ENCODE peak calls at places on chromosome 18, in four cellular contexts. C, W, R and B are unnamed samples. For H3K4me1, the result is how much of the 10 kb centered on the place peaks cover.

GRCh38 chr18:28469946-28470345 is 293.0 kb upstream of the CDH2 start:
- DNase-seq in R (no peak), C (peak), W (no peak), B (no peak)

GRCh38 chr18:68121826-68122225 is 593.1 kb downstream of the TMX3 start:
- DNase-seq in C (peak), W (no peak), R (no peak), B (no peak)

GRCh38 chr18:8264861-8265411 is 344.3 kb upstream of the RAB12 start:
- DNase-seq in W (no peak), R (no peak), C (peak), B (no peak)

GRCh38 chr18:33844232-33844631 is 266.2 kb downstream of the ASXL3 start:
- DNase-seq in W (no peak), C (no peak), R (no peak), B (no peak)

GRCh38 chr18:1014496-1014895 is 109.8 kb downstream of the ADCYAP1 start:
- DNase-seq in C (peak), R (no peak), W (no peak), B (no peak)

GRCh38 chr18:46497129-46497528 is 159.9 kb downstream of the LOXHD1 start:
- DNase-seq in R (no peak), W (no peak), C (peak), B (no peak)

GRCh38 chr18:28208712-28209265 is 31.9 kb upstream of the CDH2 start:
- DNase-seq in R (no peak), W (no peak), C (no peak), B (no peak)

GRCh38 chr18:58375051-58375450 is 253.8 kb downstream of the ALPK2 start:
- DNase-seq in R (no peak), C (no peak), W (no peak), B (no peak)

GRCh38 chr18:62281684-62282083 is 43.4 kb upstream of the TNFRSF11A start:
- DNase-seq in W (no peak), C (peak), R (no peak), B (no peak)

GRCh38 chr18:50313031-50313607 is 25.6 kb upstream of the CXXC1 start:
- DNase-seq in W (no peak), C (no peak), R (no peak), B (no peak)

GRCh38 chr18:8657873-8658521 is 47.4 kb upstream of the MTCL1 start:
- DNase-seq in R (no peak), C (peak), W (no peak), B (no peak)

GRCh38 chr18:13618760-13619438 is 107.5 kb downstream of the FAM210A start:
- DNase-seq in W (no peak), C (no peak), R (no peak), B (no peak)
- H3K27ac ChIP-seq in W (no peak), C (no peak), R (no peak), B (no peak)

GRCh38 chr18:75226301-75226955 is 15.8 kb downstream of the TSHZ1 start:
- DNase-seq in R (no peak), W (no peak), C (peak), B (no peak)
- H3K4me1 ChIP-seq in R (under half), W (under half), C (under half), B (under half)

GRCh38 chr18:54767094-54767493 is 61.2 kb upstream of the RAB27B start:
- DNase-seq in W (no peak), R (no peak), C (no peak), B (no peak)

GRCh38 chr18:54769526-54770464 is 58.5 kb upstream of the RAB27B start:
- DNase-seq in W (no peak), R (no peak), C (peak), B (no peak)

GRCh38 chr18:54764786-54765185 is 63.5 kb upstream of the RAB27B start:
- DNase-seq in W (no peak), C (no peak), R (no peak), B (no peak)

GRCh38 chr18:54765636-54766035 is 62.6 kb upstream of the RAB27B start:
- DNase-seq in R (no peak), C (peak), W (no peak), B (no peak)

GRCh38 chr18:54766631-54767030 is 61.6 kb upstream of the RAB27B start:
- DNase-seq in W (no peak), R (no peak), C (peak), B (no peak)
- H3K4me3 ChIP-seq in W (no peak), R (no peak), C (no peak), B (no peak)

GRCh38 chr18:73653251-73653650 is 494.4 kb downstream of the FBXO15 start:
- DNase-seq in C (no peak), R (no peak), W (no peak), B (no peak)

GRCh38 chr18:73653836-73654235 is 493.8 kb downstream of the FBXO15 start:
- DNase-seq in W (no peak), C (no peak), R (no peak), B (no peak)
- H3K27ac ChIP-seq in W (no peak), C (no peak), R (no peak), B (no peak)

GRCh38 chr18:55317322-55317721 is 270.7 kb downstream of the TCF4 start:
- DNase-seq in R (no peak), C (no peak), W (no peak), B (no peak)

GRCh38 chr18:55316615-55317184 is 271.3 kb downstream of the TCF4 start:
- DNase-seq in C (no peak), R (no peak), W (no peak), B (no peak)

GRCh38 chr18:55314031-55314430 is 274.0 kb downstream of the TCF4 start:
- DNase-seq in R (no peak), C (no peak), W (no peak), B (no peak)

GRCh38 chr18:55317832-55318231 is 270.2 kb downstream of the TCF4 start:
- DNase-seq in C (no peak), W (no peak), R (no peak), B (no peak)

GRCh38 chr18:55314615-55315237 is 273.3 kb downstream of the TCF4 start:
- DNase-seq in R (no peak), W (no peak), C (no peak), B (no peak)
- H3K4me1 ChIP-seq in R (under half), W (under half), C (under half), B (under half)

DNA sequence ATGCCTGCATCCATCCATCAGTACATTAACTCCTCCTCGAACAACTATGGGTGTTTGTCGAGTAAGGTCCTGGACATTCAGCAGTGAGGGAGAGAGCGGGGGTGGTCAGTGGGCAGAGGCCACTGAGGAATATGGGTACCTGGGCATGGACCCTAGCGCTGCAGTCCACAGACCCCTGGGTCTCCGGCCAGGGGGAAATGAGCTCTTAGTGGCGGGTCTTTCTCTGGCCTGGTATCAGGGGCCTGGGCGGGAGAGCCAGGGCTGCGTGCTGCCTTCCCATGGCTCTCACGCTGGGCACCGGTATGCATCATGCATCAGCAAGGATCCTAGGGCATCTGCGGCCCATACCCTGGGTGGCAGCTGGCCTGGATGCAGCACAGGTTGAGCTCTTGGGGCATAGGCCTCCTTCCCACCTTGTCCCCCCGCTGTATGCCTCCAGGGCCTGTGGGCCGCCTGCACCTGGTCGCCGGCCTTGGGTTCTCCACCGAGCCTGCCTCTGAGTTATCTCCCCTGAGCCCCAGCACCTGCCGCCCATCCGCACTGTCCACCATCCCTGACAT is 1.3 kb upstream of the MOCOS start:
- DNase-seq in W (no peak), R (no peak), C (no peak), B (no peak)
- H3K4me3 ChIP-seq in W (no peak), R (peak), C (peak), B (no peak)

DNA sequence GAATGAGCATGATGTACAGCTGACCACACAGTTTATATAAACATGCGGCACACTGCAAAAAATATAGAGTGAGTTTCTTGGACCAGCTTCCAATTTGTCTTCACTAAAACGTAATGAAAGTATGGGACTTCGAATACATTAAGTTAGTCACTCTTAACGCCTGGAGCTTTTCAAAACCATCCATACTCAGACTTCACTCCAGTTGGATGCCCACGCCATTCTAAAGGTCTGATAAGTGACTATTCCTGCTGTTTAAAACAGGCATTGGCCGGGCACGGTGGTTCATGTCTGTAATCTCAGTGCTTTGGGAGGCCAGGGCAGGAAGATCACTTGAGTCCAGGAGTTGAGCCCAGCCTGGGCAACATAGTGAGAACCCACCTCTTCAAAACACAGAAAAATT is 84.6 kb downstream of the MYL12B start:
- DNase-seq in C (no peak), W (no peak), R (no peak), B (no peak)
- H3K27ac ChIP-seq in C (no peak), W (no peak), R (no peak), B (no peak)